ENCODE peak calls at places on chromosomes 11 and 22, in seven cellular contexts. D is PC-9, Q is fibroblast of the conjunctiva, G is NCI-H2029 treated with DMSO at 0.1 percent for 48 hours, Y is lower lobe of right lung, X is cardiac fibroblast, C is nephron progenitor cell. Z is an unnamed sample.

GRCh38 chr11:88552377-88553029 is 215.0 kb upstream of the CTSC start:
- DNase-seq in D (peak; percentile 56), Q (no peak), G (peak; percentile 1), Y (peak; percentile 50), X (peak; percentile 73), C (peak; percentile 50), Z (peak; percentile 7)

GRCh38 chr11:62104816-62105610 is 18.8 kb upstream of the INCENP start:
- DNase-seq in D (no peak), Q (no peak), G (no peak), Y (no peak), X (peak; percentile 90), C (no peak), Z (no peak)

GRCh38 chr11:24406980-24407379 is 89.9 kb upstream of the LUZP2 start:
- DNase-seq in D (no peak), Q (no peak), G (no peak), Y (peak; percentile 24), X (no peak), C (no peak), Z (no peak)

GRCh38 chr22:33605201-33605600 is 315.1 kb downstream of the LARGE1 start:
- DNase-seq in D (no peak), Q (peak; percentile 4), G (no peak), Y (no peak), X (no peak), C (no peak), Z (no peak)

GRCh38 chr11:7591992-7592391 is 78.2 kb downstream of the PPFIBP2 start:
- DNase-seq in D (no peak), Q (no peak), G (no peak), Y (no peak), X (no peak), C (no peak), Z (no peak)

GRCh38 chr11:63574856-63575602 is 11.8 kb upstream of the PLAAT2 start:
- DNase-seq in D (no peak), Q (no peak), G (no peak), Y (no peak), X (no peak), C (no peak), Z (no peak)

GRCh38 chr11:88521354-88522310 is 184.1 kb upstream of the CTSC start:
- DNase-seq in D (no peak), Q (no peak), G (no peak), Y (no peak), X (peak; percentile 39), C (no peak), Z (no peak)

GRCh38 chr11:95142431-95142830 is 52.8 kb downstream of the ENDOD1 start:
- DNase-seq in D (no peak), Q (no peak), G (no peak), Y (no peak), X (no peak), C (no peak), Z (no peak)

GRCh38 chr22:17472886-17473285 is 90.4 kb upstream of the SLC25A18 start:
- DNase-seq in D (no peak), Q (no peak), G (no peak), Y (no peak), X (no peak), C (no peak), Z (no peak)

GRCh38 chr22:46370584-46371373 is 35.3 kb downstream of the TRMU start:
- DNase-seq in D (no peak), Q (no peak), G (no peak), Y (no peak), X (no peak), C (no peak), Z (no peak)

GRCh38 chr11:47915407-47916137 is 64.8 kb upstream of the PTPRJ start:
- DNase-seq in D (peak; percentile 64), Q (no peak), G (no peak), Y (no peak), X (no peak), C (peak; percentile 20), Z (no peak)

GRCh38 chr11:46966773-46967172 is 30.2 kb downstream of the CSTPP1 start:
- DNase-seq in D (no peak), Q (no peak), G (no peak), Y (no peak), X (no peak), C (no peak), Z (no peak)

GRCh38 chr22:47377926-47378560 is 615.6 kb downstream of the TBC1D22A start:
- DNase-seq in D (no peak), Q (no peak), G (no peak), Y (no peak), X (no peak), C (no peak), Z (no peak)

GRCh38 chr11:80958414-80958813 is 1517.6 kb upstream of the TENM4 start:
- DNase-seq in D (peak; percentile 56), Q (peak; percentile 91), G (no peak), Y (no peak), X (peak; percentile 91), C (no peak), Z (no peak)

GRCh38 chr11:79942071-79942470 is 501.2 kb upstream of the TENM4 start:
- DNase-seq in D (no peak), Q (no peak), G (no peak), Y (no peak), X (peak; percentile 2), C (no peak), Z (no peak)

GRCh38 chr11:1241706-1242105 is 18.8 kb downstream of the MUC5B start:
- DNase-seq in D (no peak), Q (no peak), G (no peak), Y (no peak), X (no peak), C (no peak), Z (no peak)

GRCh38 chr11:43832536-43832935 is 48.1 kb upstream of the ALKBH3 start:
- DNase-seq in D (no peak), Q (no peak), G (no peak), Y (no peak), X (no peak), C (no peak), Z (no peak)

GRCh38 chr11:57491371-57492061 is 24.0 kb downstream of the SLC43A1 start:
- DNase-seq in D (no peak), Q (no peak), G (no peak), Y (no peak), X (peak; percentile 36), C (peak; percentile 54), Z (no peak)

GRCh38 chr11:131665344-131665968 is 295.0 kb downstream of the NTM start:
- DNase-seq in D (no peak), Q (no peak), G (no peak), Y (no peak), X (no peak), C (no peak), Z (no peak)

GRCh38 chr11:17719940-17720795 is 797 bp downstream of the MYOD1 start:
- DNase-seq in D (no peak), Q (no peak), G (no peak), Y (no peak), X (peak; percentile 10), C (peak; percentile 68), Z (no peak)

GRCh38 chr11:4025248-4025956 is 69.2 kb upstream of the RRM1 start:
- DNase-seq in D (no peak), Q (peak; percentile 50), G (no peak), Y (no peak), X (peak; percentile 77), C (no peak), Z (no peak)

GRCh38 chr11:7098235-7098832 is 9.5 kb downstream of the RBMXL2 start:
- DNase-seq in D (no peak), Q (peak; percentile 37), G (peak; percentile 64), Y (no peak), X (peak; percentile 72), C (peak; percentile 28), Z (peak; percentile 61)

GRCh38 chr11:96333076-96333744 is 9.8 kb downstream of the MAML2 start:
- DNase-seq in D (no peak), Q (no peak), G (no peak), Y (no peak), X (peak; percentile 51), C (no peak), Z (no peak)

GRCh38 chr11:75277211-75277805 is 36.7 kb downstream of the TPBGL start:
- DNase-seq in D (no peak), Q (no peak), G (no peak), Y (no peak), X (no peak), C (no peak), Z (no peak)

GRCh38 chr11:134742228-134742612 is 330.2 kb upstream of the B3GAT1 start:
- DNase-seq in D (no peak), Q (no peak), G (no peak), Y (no peak), X (peak; percentile 3), C (no peak), Z (no peak)

GRCh38 chr22:50161508-50162390 is 8.8 kb upstream of the PANX2 start:
- DNase-seq in D (no peak), Q (no peak), G (no peak), Y (peak; percentile 41), X (no peak), C (no peak), Z (no peak)

GRCh38 chr22:30889268-30889995 is 79.1 kb downstream of the MORC2 start:
- DNase-seq in D (no peak), Q (no peak), G (no peak), Y (no peak), X (no peak), C (no peak), Z (no peak)

GRCh38 chr22:44360686-44361381 is 48.1 kb upstream of the SHISAL1 start:
- DNase-seq in D (peak; percentile 95), Q (peak; percentile 43), G (peak; percentile 53), Y (peak; percentile 51), X (peak; percentile 40), C (no peak), Z (no peak)

GRCh38 chr22:26172389-26172990 is 3.2 kb downstream of the SEZ6L start:
- DNase-seq in D (no peak), Q (peak; percentile 6), G (peak; percentile 28), Y (no peak), X (peak; percentile 27), C (peak; percentile 71), Z (peak; percentile 25)

GRCh38 chr11:128686045-128686741 is 7.7 kb upstream of the FLI1 start:
- DNase-seq in D (no peak), Q (no peak), G (no peak), Y (no peak), X (no peak), C (peak; percentile 14), Z (no peak)

GRCh38 chr11:62020661-62021060 is 53.2 kb upstream of the FTH1 start:
- DNase-seq in D (no peak), Q (no peak), G (no peak), Y (no peak), X (peak; percentile 63), C (no peak), Z (no peak)

GRCh38 chr11:702731-703461 is 3.1 kb upstream of the EPS8L2 start:
- DNase-seq in D (no peak), Q (no peak), G (peak; percentile 66), Y (peak; percentile 91), X (no peak), C (no peak), Z (no peak)

GRCh38 chr22:46367707-46368191 is 32.2 kb downstream of the TRMU start:
- DNase-seq in D (peak; percentile 40), Q (no peak), G (peak; percentile 15), Y (peak; percentile 82), X (peak; percentile 52), C (peak; percentile 79), Z (no peak)

GRCh38 chr11:32052218-32052617 is 38.7 kb upstream of the RCN1 start:
- DNase-seq in D (no peak), Q (peak; percentile 20), G (peak; percentile 16), Y (no peak), X (peak; percentile 73), C (peak; percentile 72), Z (peak; percentile 37)

GRCh38 chr11:123062892-123063395 is 1.0 kb upstream of the HSPA8 start:
- DNase-seq in D (no peak), Q (no peak), G (peak; percentile 59), Y (no peak), X (no peak), C (no peak), Z (no peak)

GRCh38 chr11:34653851-34654490 is 33.1 kb downstream of the EHF start:
- DNase-seq in D (peak; percentile 100), Q (peak; percentile 71), G (no peak), Y (peak; percentile 70), X (peak; percentile 98), C (no peak), Z (no peak)

GRCh38 chr11:109121173-109121938 is 300.6 kb upstream of the C11orf87 start:
- DNase-seq in D (no peak), Q (no peak), G (no peak), Y (no peak), X (no peak), C (no peak), Z (no peak)

GRCh38 chr11:63459586-63459985 is 31.4 kb downstream of the PLAAT5 start:
- DNase-seq in D (peak; percentile 45), Q (no peak), G (no peak), Y (no peak), X (no peak), C (peak; percentile 13), Z (no peak)